ENCODE peak calls at places on chromosomes 12 and 14, in nine cellular contexts. R, I, K, U, N, H, E, L and J are unnamed samples.

GRCh38 chr12:1473418-1473817 is 121.0 kb downstream of the FBXL14 start:
- DNase-seq in R (peak; percentile 20), I (no peak), K (peak; percentile 58), U (no peak), N (no peak), H (no peak), E (no peak), L (no peak), J (peak; percentile 60)

GRCh38 chr14:23145794-23146422 is 26.9 kb upstream of the CEBPE start:
- DNase-seq in R (no peak), I (no peak), K (no peak), U (no peak), N (no peak), H (peak; percentile 51), E (no peak), L (no peak), J (no peak)

GRCh38 chr14:24115451-24116110 is 832 bp upstream of the NRL start:
- DNase-seq in R (no peak), I (no peak), K (no peak), U (no peak), N (no peak), H (no peak), E (no peak), L (no peak), J (no peak)

GRCh38 chr12:51886021-51886710 is 1.7 kb upstream of the ANKRD33 start:
- DNase-seq in R (peak; percentile 24), I (no peak), K (peak; percentile 68), U (no peak), N (peak; percentile 18), H (peak; percentile 95), E (peak; percentile 44), L (no peak), J (no peak)

GRCh38 chr12:27340971-27341370 is 8.3 kb downstream of the BMAL2 start:
- DNase-seq in R (no peak), I (no peak), K (no peak), U (no peak), N (no peak), H (no peak), E (no peak), L (no peak), J (no peak)

GRCh38 chr14:68794856-68795601 is 2.2 kb upstream of the ZFP36L1 start:
- DNase-seq in R (peak; percentile 68), I (peak; percentile 37), K (peak; percentile 39), U (peak; percentile 23), N (no peak), H (peak; percentile 91), E (no peak), L (peak; percentile 51), J (peak; percentile 49)

GRCh38 chr12:65999564-66000280 is 130.8 kb downstream of the LLPH start:
- DNase-seq in R (no peak), I (no peak), K (no peak), U (no peak), N (no peak), H (peak; percentile 70), E (peak; percentile 18), L (no peak), J (peak; percentile 21)

GRCh38 chr12:110590806-110591326 is 7.7 kb upstream of the PPTC7 start:
- DNase-seq in R (no peak), I (no peak), K (peak; percentile 47), U (no peak), N (no peak), H (peak; percentile 26), E (no peak), L (peak; percentile 43), J (no peak)

GRCh38 chr12:5856692-5857091 is 88.4 kb downstream of the ANO2 start:
- DNase-seq in R (no peak), I (no peak), K (no peak), U (no peak), N (no peak), H (no peak), E (no peak), L (no peak), J (no peak)

GRCh38 chr12:124678421-124678893 is 111.0 kb upstream of the NCOR2 start:
- DNase-seq in R (no peak), I (no peak), K (no peak), U (no peak), N (no peak), H (no peak), E (no peak), L (no peak), J (peak; percentile 89)

GRCh38 chr14:96573473-96574100 is 71.4 kb downstream of the PAPOLA start:
- DNase-seq in R (no peak), I (no peak), K (no peak), U (no peak), N (no peak), H (no peak), E (no peak), L (no peak), J (no peak)

GRCh38 chr12:89669197-89669596 is 39.4 kb downstream of the ATP2B1 start:
- DNase-seq in R (no peak), I (no peak), K (no peak), U (no peak), N (no peak), H (no peak), E (no peak), L (no peak), J (no peak)

GRCh38 chr12:15444523-15444922 is 122.2 kb downstream of the PTPRO start:
- DNase-seq in R (no peak), I (no peak), K (no peak), U (no peak), N (no peak), H (no peak), E (no peak), L (no peak), J (no peak)

GRCh38 chr12:21546721-21547120 is 20.6 kb downstream of the SPX start:
- DNase-seq in R (no peak), I (no peak), K (no peak), U (no peak), N (no peak), H (no peak), E (no peak), L (no peak), J (no peak)

GRCh38 chr12:95286713-95287112 is 69.1 kb downstream of the VEZT start:
- DNase-seq in R (no peak), I (no peak), K (no peak), U (no peak), N (no peak), H (no peak), E (no peak), L (no peak), J (no peak)

GRCh38 chr14:54251356-54251755 is 145.5 kb upstream of the CDKN3 start:
- DNase-seq in R (no peak), I (no peak), K (no peak), U (no peak), N (no peak), H (no peak), E (peak; percentile 55), L (no peak), J (no peak)

GRCh38 chr14:63857467-63858030 is 4.7 kb downstream of the SYNE2 start:
- DNase-seq in R (peak; percentile 12), I (no peak), K (peak; percentile 28), U (no peak), N (no peak), H (no peak), E (no peak), L (no peak), J (no peak)

GRCh38 chr12:97556201-97556824 is 93.7 kb downstream of the RMST start:
- DNase-seq in R (no peak), I (no peak), K (no peak), U (peak; percentile 44), N (peak; percentile 54), H (peak; percentile 80), E (peak; percentile 25), L (no peak), J (peak; percentile 69)

GRCh38 chr14:34035177-34035933 is 84.5 kb upstream of the EGLN3 start:
- DNase-seq in R (no peak), I (no peak), K (no peak), U (no peak), N (peak; percentile 86), H (no peak), E (peak; percentile 15), L (no peak), J (no peak)

GRCh38 chr12:19397534-19397933 is 41.8 kb upstream of the AEBP2 start:
- DNase-seq in R (no peak), I (no peak), K (no peak), U (no peak), N (no peak), H (no peak), E (no peak), L (no peak), J (no peak)

GRCh38 chr14:29757711-29758233 is 169.9 kb downstream of the PRKD1 start:
- DNase-seq in R (no peak), I (no peak), K (no peak), U (no peak), N (peak; percentile 33), H (no peak), E (no peak), L (no peak), J (no peak)

GRCh38 chr14:67584931-67585330 is 15.1 kb downstream of the PIGH start:
- DNase-seq in R (no peak), I (no peak), K (no peak), U (no peak), N (no peak), H (no peak), E (no peak), L (no peak), J (no peak)

GRCh38 chr14:48788771-48789170 is 797.4 kb downstream of the RPS29 start:
- DNase-seq in R (no peak), I (no peak), K (no peak), U (no peak), N (no peak), H (no peak), E (no peak), L (no peak), J (no peak)

GRCh38 chr12:49055978-49056754 is 4.4 kb downstream of the KMT2D start:
- DNase-seq in R (peak; percentile 40), I (peak; percentile 74), K (peak; percentile 70), U (peak; percentile 11), N (peak; percentile 49), H (peak; percentile 87), E (no peak), L (peak; percentile 80), J (peak; percentile 67)

GRCh38 chr12:54220092-54220557 is 31.3 kb upstream of the SMUG1 start:
- DNase-seq in R (peak; percentile 76), I (peak; percentile 66), K (peak; percentile 72), U (peak; percentile 76), N (peak; percentile 48), H (peak; percentile 79), E (peak; percentile 79), L (peak; percentile 87), J (peak; percentile 88)